ENCODE peak calls at places on chromosomes 11 and 22, in four cellular contexts. O is psoas muscle, Q is mammary epithelial cell, B is right cardiac atrium. C is an unnamed sample. For H3K27me3 and H3K4me1, the result is how much of the 10 kb centered on the place peaks cover.

GRCh38 chr11:64969209-64969608 is 2.7 kb downstream of the MAJIN start:
- DNase-seq in O (no peak), Q (peak), B (no peak), C (peak)

GRCh38 chr11:113675003-113675471 is 31.1 kb downstream of the TMPRSS5 start:
- DNase-seq in O (no peak), Q (peak), B (no peak), C (peak)

GRCh38 chr11:22923561-22923960 is 63.3 kb upstream of the CCDC179 start:
- DNase-seq in O (no peak), Q (no peak), B (no peak), C (no peak)

GRCh38 chr11:108967571-108967970 is 302.7 kb downstream of the DDX10 start:
- DNase-seq in O (no peak), Q (no peak), B (no peak), C (no peak)

GRCh38 chr22:44188986-44189630 is 8.4 kb downstream of the PARVG start:
- DNase-seq in O (no peak), Q (no peak), B (no peak), C (no peak)

GRCh38 chr11:105790841-105791240 is 181.0 kb downstream of the GRIA4 start:
- DNase-seq in O (no peak), Q (no peak), B (no peak), C (no peak)

GRCh38 chr22:19663286-19663815 is 51.0 kb upstream of the SEPTIN5 start:
- DNase-seq in O (peak), Q (peak), B (peak), C (peak)

GRCh38 chr11:117684111-117684510 is 112.9 kb downstream of the DSCAML1 start:
- DNase-seq in O (no peak), Q (no peak), B (no peak), C (no peak)

GRCh38 chr22:19577422-19577966 is 53.3 kb upstream of the CLDN5 start:
- DNase-seq in O (no peak), Q (no peak), B (no peak), C (no peak)

GRCh38 chr11:34647131-34647530 is 26.2 kb downstream of the EHF start:
- DNase-seq in O (no peak), Q (no peak), B (no peak), C (no peak)

GRCh38 chr22:41929158-41929896 is 2.7 kb upstream of the TNFRSF13C start:
- DNase-seq in O (no peak), Q (no peak), B (peak), C (no peak)

GRCh38 chr11:66419825-66420224 is 1.0 kb upstream of the NPAS4 start:
- DNase-seq in O (no peak), Q (no peak), B (no peak), C (no peak)

GRCh38 chr22:30182365-30182764 is 64.2 kb downstream of the LIF start:
- DNase-seq in O (no peak), Q (no peak), B (no peak), C (no peak)

GRCh38 chr11:62851807-62852522 is 12.6 kb upstream of the WDR74 start:
- DNase-seq in O (no peak), Q (no peak), B (no peak), C (no peak)

GRCh38 chr22:50084085-50084484 is 1.1 kb downstream of the MLC1 start:
- DNase-seq in O (no peak), Q (no peak), B (no peak), C (no peak)
- H3K27me3 ChIP-seq in O (under half), Q (under half), B (under half), C (under half)

GRCh38 chr11:11536650-11537049 is 85.2 kb downstream of the GALNT18 start:
- DNase-seq in O (no peak), Q (no peak), B (no peak), C (no peak)
- H3K4me1 ChIP-seq in O (under half), Q (under half), B (under half), C (under half)

DNA sequence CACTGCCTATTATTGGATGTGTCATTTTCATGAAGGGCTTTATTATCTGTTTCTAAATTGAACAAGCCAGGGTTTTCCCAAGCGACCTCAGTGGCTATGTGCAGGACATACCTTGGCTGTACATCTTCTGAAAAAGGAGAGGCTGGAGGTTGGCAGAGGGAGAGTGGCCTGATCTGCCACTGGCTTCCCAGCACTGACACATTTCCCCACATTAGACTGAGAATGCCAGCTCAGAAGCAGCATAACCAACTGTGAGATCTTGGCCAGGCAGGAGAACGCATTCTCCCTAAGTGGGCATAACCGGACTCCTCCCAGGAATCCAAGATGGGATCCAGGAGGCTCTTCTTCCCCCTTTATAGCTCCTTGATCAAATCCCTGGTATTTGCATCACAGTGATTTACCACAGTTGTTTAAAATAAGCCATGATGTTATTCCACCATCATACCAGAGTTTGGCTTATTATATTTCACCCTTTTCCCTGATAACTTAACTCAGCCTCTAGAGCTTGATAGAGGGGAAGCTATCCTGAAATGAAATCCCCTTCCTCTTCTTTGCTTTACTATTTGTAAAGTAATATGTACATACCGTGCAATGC is 33.8 kb downstream of the AMOTL1 start:
- DNase-seq in O (peak), Q (no peak), B (no peak), C (no peak)
- H3K27ac ChIP-seq in O (peak), Q (no peak), B (peak), C (no peak)

GRCh38 chr11:131065435-131066295 is 149.4 kb upstream of the SNX19 start:
- DNase-seq in O (no peak), Q (no peak), B (no peak), C (no peak)
- H3K27me3 ChIP-seq in O (under half), Q (under half), B (under half), C (under half)

GRCh38 chr11:119336744-119337469 is 2.6 kb downstream of the RNF26 start:
- DNase-seq in O (no peak), Q (no peak), B (no peak), C (no peak)
- H3K4me1 ChIP-seq in O (half or more), Q (under half), B (under half), C (under half)

GRCh38 chr22:27534720-27535125 is 266.8 kb downstream of the MN1 start:
- DNase-seq in O (no peak), Q (no peak), B (no peak), C (no peak)
- H3K27ac ChIP-seq in O (no peak), Q (no peak), B (no peak), C (no peak)

GRCh38 chr11:69708731-69709401 is 5.0 kb upstream of the FGF19 start:
- DNase-seq in O (no peak), Q (no peak), B (no peak), C (no peak)
- H3K27me3 ChIP-seq in O (under half), Q (under half), B (under half), C (under half)

DNA sequence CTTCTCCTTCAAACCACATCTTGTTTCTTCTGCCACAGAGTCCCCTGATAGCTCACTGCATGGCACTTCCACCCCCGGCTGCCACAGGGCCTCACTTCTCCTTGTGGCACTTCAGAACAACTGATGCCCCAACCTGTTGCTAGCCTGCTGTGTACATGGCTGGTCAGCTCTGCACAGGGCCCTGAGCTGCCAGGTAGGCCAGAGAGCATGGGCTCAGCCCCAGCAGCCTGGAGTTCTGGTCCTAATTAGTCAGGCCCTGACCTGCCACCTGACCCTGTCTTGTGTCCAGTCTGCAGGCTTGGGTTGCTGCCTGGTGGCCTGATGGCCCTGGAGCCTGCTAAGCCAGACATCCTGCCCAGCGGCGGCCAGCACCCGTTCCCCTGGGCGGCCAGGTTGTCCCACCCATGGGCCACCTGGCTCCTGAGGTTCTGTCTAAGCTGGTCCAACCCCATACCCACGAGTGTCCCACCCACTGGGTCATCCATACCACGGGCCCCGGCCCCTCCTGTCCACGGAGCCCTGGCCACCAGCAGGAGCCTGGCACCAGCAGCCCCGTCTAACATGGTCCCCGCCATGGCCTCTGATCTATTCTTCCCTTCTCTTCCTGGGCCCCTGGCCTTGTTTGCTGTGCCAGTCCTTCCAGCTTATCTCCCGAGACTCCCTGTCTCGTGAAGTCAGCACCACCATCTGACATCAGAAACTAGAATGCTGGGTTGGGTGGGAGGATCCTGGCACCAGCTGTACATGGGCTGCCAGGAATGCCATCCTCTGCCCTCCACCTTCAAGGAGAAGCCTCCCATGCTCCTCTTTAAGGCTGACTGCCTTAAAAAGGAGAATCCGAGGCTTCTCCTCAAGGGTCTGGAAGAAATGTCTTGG is 3.1 kb upstream of the CERK start:
- DNase-seq in O (peak), Q (no peak), B (no peak), C (no peak)
- H3K4me1 ChIP-seq in O (under half), Q (under half), B (under half), C (under half)

DNA sequence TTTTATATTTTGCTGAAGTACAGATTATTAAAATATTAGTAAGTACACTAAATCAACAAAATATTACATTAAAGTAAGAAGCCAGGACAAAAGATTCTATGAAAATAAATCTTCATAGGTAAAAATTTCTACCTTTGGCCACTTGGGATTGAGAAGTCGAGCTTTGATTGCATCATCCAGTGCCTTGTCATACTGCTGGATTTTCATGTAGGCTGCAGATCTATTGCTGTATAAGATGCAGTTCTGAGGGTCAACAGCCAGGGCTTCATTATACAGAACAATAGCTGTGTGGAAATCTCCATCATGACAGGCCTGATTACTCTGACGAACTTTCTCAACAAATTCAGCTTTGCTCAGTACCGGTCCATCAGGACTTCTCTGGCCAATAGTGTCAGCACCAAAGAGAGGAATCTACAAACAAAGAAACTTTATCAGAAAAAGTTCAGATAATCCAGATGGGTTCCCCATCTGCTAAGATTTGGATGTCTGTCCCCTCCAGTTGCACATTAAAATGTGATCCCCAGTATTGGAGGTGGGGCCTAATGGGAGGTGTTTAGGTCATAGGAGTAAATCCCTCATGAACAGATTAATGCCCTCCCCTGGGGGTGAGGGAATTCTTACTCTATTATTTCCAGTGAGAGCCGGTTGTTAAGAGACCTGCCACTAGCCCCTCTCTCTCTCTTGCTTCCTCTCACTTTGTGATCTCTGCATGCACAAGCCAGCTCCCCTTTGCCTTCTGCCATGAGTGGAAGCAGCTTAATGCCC is 50.0 kb downstream of the TTC28 start:
- DNase-seq in O (no peak), Q (no peak), B (no peak), C (no peak)
- H3K27ac ChIP-seq in O (no peak), Q (no peak), B (no peak), C (no peak)